ENCODE peak calls at places on chromosome 10, in nine cellular contexts. One of them, this sample, is unnamed.
A peak's percentile ranks its signal among the peaks of the same experiment; 100 is the strongest.

GRCh38 chr10:124093076-124093773 is at the start of gene CHST15:
- DNase-seq in IMR-90: no peak
- DNase-seq in fibroblast of villous mesenchyme: peak; percentile 51
- DNase-seq in upper lobe of right lung: peak; percentile 83
- DNase-seq in epithelial cell of esophagus: peak; percentile 91
- DNase-seq in transverse colon: peak; percentile 46
- DNase-seq in gastrocnemius medialis: peak; percentile 30
- DNase-seq in LNCaP clone FGC: no peak
- DNase-seq in fibroblast of lung: peak; percentile 77
- DNase-seq in this sample: peak; percentile 3

GRCh38 chr10:118209215-118209614 is 132.9 kb downstream of the FAM204A start:
- DNase-seq in epithelial cell of esophagus: no peak
- DNase-seq in gastrocnemius medialis: no peak
- DNase-seq in LNCaP clone FGC: no peak
- DNase-seq in fibroblast of lung: no peak
- DNase-seq in transverse colon: no peak
- DNase-seq in upper lobe of right lung: no peak
- DNase-seq in fibroblast of villous mesenchyme: no peak
- DNase-seq in IMR-90: no peak
- DNase-seq in this sample: no peak

GRCh38 chr10:95071107-95071660 is 1.9 kb upstream of the CYP2C8 start:
- DNase-seq in IMR-90: no peak
- DNase-seq in transverse colon: no peak
- DNase-seq in fibroblast of lung: no peak
- DNase-seq in fibroblast of villous mesenchyme: no peak
- DNase-seq in gastrocnemius medialis: no peak
- DNase-seq in upper lobe of right lung: no peak
- DNase-seq in epithelial cell of esophagus: no peak
- DNase-seq in LNCaP clone FGC: no peak
- DNase-seq in this sample: no peak

GRCh38 chr10:74419491-74420466 is 268.8 kb downstream of the ADK start:
- DNase-seq in IMR-90: peak; percentile 19
- DNase-seq in fibroblast of lung: peak; percentile 16
- DNase-seq in LNCaP clone FGC: peak; percentile 50
- DNase-seq in fibroblast of villous mesenchyme: peak; percentile 37
- DNase-seq in transverse colon: peak; percentile 16
- DNase-seq in gastrocnemius medialis: no peak
- DNase-seq in upper lobe of right lung: no peak
- DNase-seq in epithelial cell of esophagus: peak; percentile 32
- DNase-seq in this sample: no peak

GRCh38 chr10:61634711-61635110 is 28.0 kb upstream of the CABCOCO1 start:
- DNase-seq in LNCaP clone FGC: no peak
- DNase-seq in epithelial cell of esophagus: no peak
- DNase-seq in IMR-90: peak; percentile 58
- DNase-seq in fibroblast of lung: peak; percentile 77
- DNase-seq in gastrocnemius medialis: no peak
- DNase-seq in transverse colon: no peak
- DNase-seq in upper lobe of right lung: no peak
- DNase-seq in fibroblast of villous mesenchyme: peak; percentile 69
- DNase-seq in this sample: no peak

GRCh38 chr10:78960316-78960800 is 108.4 kb upstream of the ZMIZ1 start:
- DNase-seq in upper lobe of right lung: no peak
- DNase-seq in fibroblast of lung: peak; percentile 97
- DNase-seq in epithelial cell of esophagus: peak; percentile 89
- DNase-seq in LNCaP clone FGC: no peak
- DNase-seq in transverse colon: peak; percentile 66
- DNase-seq in fibroblast of villous mesenchyme: peak; percentile 81
- DNase-seq in IMR-90: peak; percentile 90
- DNase-seq in gastrocnemius medialis: peak; percentile 52
- DNase-seq in this sample: peak; percentile 10

GRCh38 chr10:68095176-68095575 is 14.1 kb upstream of the MYPN start:
- DNase-seq in gastrocnemius medialis: no peak
- DNase-seq in epithelial cell of esophagus: peak; percentile 56
- DNase-seq in upper lobe of right lung: no peak
- DNase-seq in IMR-90: peak; percentile 78
- DNase-seq in fibroblast of lung: peak; percentile 89
- DNase-seq in fibroblast of villous mesenchyme: no peak
- DNase-seq in LNCaP clone FGC: no peak
- DNase-seq in transverse colon: no peak
- DNase-seq in this sample: no peak

GRCh38 chr10:103517234-103518085 is 24.0 kb downstream of the NEURL1 start:
- DNase-seq in transverse colon: no peak
- DNase-seq in fibroblast of lung: no peak
- DNase-seq in gastrocnemius medialis: no peak
- DNase-seq in LNCaP clone FGC: no peak
- DNase-seq in upper lobe of right lung: peak; percentile 55
- DNase-seq in fibroblast of villous mesenchyme: no peak
- DNase-seq in IMR-90: no peak
- DNase-seq in epithelial cell of esophagus: no peak
- DNase-seq in this sample: no peak

GRCh38 chr10:24382596-24382978 is 173.6 kb downstream of the KIAA1217 start:
- DNase-seq in transverse colon: no peak
- DNase-seq in IMR-90: no peak
- DNase-seq in fibroblast of villous mesenchyme: no peak
- DNase-seq in upper lobe of right lung: no peak
- DNase-seq in epithelial cell of esophagus: no peak
- DNase-seq in fibroblast of lung: peak; percentile 68
- DNase-seq in LNCaP clone FGC: no peak
- DNase-seq in gastrocnemius medialis: peak; percentile 29
- DNase-seq in this sample: no peak

GRCh38 chr10:12852732-12853131 is 148.8 kb downstream of the CCDC3 start:
- DNase-seq in epithelial cell of esophagus: no peak
- DNase-seq in fibroblast of villous mesenchyme: no peak
- DNase-seq in fibroblast of lung: peak; percentile 15
- DNase-seq in upper lobe of right lung: no peak
- DNase-seq in gastrocnemius medialis: no peak
- DNase-seq in LNCaP clone FGC: no peak
- DNase-seq in IMR-90: no peak
- DNase-seq in transverse colon: no peak
- DNase-seq in this sample: peak; percentile 11

GRCh38 chr10:103890194-103890658 is 27.8 kb downstream of the STN1 start:
- DNase-seq in fibroblast of lung: peak; percentile 13
- DNase-seq in IMR-90: peak; percentile 8
- DNase-seq in LNCaP clone FGC: peak; percentile 80
- DNase-seq in gastrocnemius medialis: no peak
- DNase-seq in upper lobe of right lung: peak; percentile 69
- DNase-seq in fibroblast of villous mesenchyme: no peak
- DNase-seq in transverse colon: peak; percentile 86
- DNase-seq in epithelial cell of esophagus: peak; percentile 96
- DNase-seq in this sample: no peak

GRCh38 chr10:28963539-28964221 is 286.4 kb downstream of the BAMBI start:
- DNase-seq in transverse colon: no peak
- DNase-seq in gastrocnemius medialis: no peak
- DNase-seq in epithelial cell of esophagus: no peak
- DNase-seq in IMR-90: no peak
- DNase-seq in LNCaP clone FGC: peak; percentile 21
- DNase-seq in fibroblast of villous mesenchyme: no peak
- DNase-seq in fibroblast of lung: no peak
- DNase-seq in upper lobe of right lung: no peak
- DNase-seq in this sample: no peak

GRCh38 chr10:62043493-62043938 is 142.0 kb downstream of the ARID5B start:
- DNase-seq in LNCaP clone FGC: no peak
- DNase-seq in transverse colon: no peak
- DNase-seq in IMR-90: peak; percentile 82
- DNase-seq in epithelial cell of esophagus: peak; percentile 80
- DNase-seq in gastrocnemius medialis: no peak
- DNase-seq in fibroblast of villous mesenchyme: peak; percentile 62
- DNase-seq in fibroblast of lung: peak; percentile 96
- DNase-seq in upper lobe of right lung: no peak
- DNase-seq in this sample: peak; percentile 67

GRCh38 chr10:2460846-2461245 is 606.5 kb upstream of the PFKP start:
- DNase-seq in fibroblast of lung: peak; percentile 45
- DNase-seq in transverse colon: no peak
- DNase-seq in IMR-90: no peak
- DNase-seq in LNCaP clone FGC: no peak
- DNase-seq in gastrocnemius medialis: no peak
- DNase-seq in upper lobe of right lung: no peak
- DNase-seq in fibroblast of villous mesenchyme: peak; percentile 13
- DNase-seq in epithelial cell of esophagus: no peak
- DNase-seq in this sample: no peak

GRCh38 chr10:96271017-96271815 is at the start of gene BLNK:
- DNase-seq in upper lobe of right lung: peak; percentile 85
- DNase-seq in fibroblast of lung: no peak
- DNase-seq in transverse colon: peak; percentile 86
- DNase-seq in IMR-90: peak; percentile 33
- DNase-seq in fibroblast of villous mesenchyme: peak; percentile 27
- DNase-seq in gastrocnemius medialis: peak; percentile 69
- DNase-seq in LNCaP clone FGC: peak; percentile 99
- DNase-seq in epithelial cell of esophagus: peak; percentile 90
- DNase-seq in this sample: no peak

GRCh38 chr10:132006966-132007365 is 25.2 kb upstream of the BNIP3 start:
- DNase-seq in epithelial cell of esophagus: no peak
- DNase-seq in LNCaP clone FGC: no peak
- DNase-seq in IMR-90: no peak
- DNase-seq in fibroblast of villous mesenchyme: no peak
- DNase-seq in fibroblast of lung: no peak
- DNase-seq in upper lobe of right lung: no peak
- DNase-seq in gastrocnemius medialis: no peak
- DNase-seq in transverse colon: no peak
- DNase-seq in this sample: no peak

GRCh38 chr10:56269181-56269580 is 91.9 kb downstream of the ZWINT start:
- DNase-seq in IMR-90: no peak
- DNase-seq in upper lobe of right lung: no peak
- DNase-seq in fibroblast of villous mesenchyme: no peak
- DNase-seq in LNCaP clone FGC: peak; percentile 2
- DNase-seq in fibroblast of lung: no peak
- DNase-seq in epithelial cell of esophagus: peak; percentile 1
- DNase-seq in transverse colon: no peak
- DNase-seq in gastrocnemius medialis: no peak
- DNase-seq in this sample: no peak

GRCh38 chr10:46538155-46538554 is 18.3 kb downstream of the GPRIN2 start:
- DNase-seq in transverse colon: no peak
- DNase-seq in LNCaP clone FGC: no peak
- DNase-seq in epithelial cell of esophagus: no peak
- DNase-seq in fibroblast of lung: no peak
- DNase-seq in IMR-90: no peak
- DNase-seq in fibroblast of villous mesenchyme: no peak
- DNase-seq in upper lobe of right lung: no peak
- DNase-seq in gastrocnemius medialis: no peak
- DNase-seq in this sample: no peak

GRCh38 chr10:90935581-90936292 is 14.8 kb upstream of the ANKRD1 start:
- DNase-seq in IMR-90: peak; percentile 19
- DNase-seq in fibroblast of villous mesenchyme: no peak
- DNase-seq in transverse colon: no peak
- DNase-seq in gastrocnemius medialis: no peak
- DNase-seq in fibroblast of lung: peak; percentile 45
- DNase-seq in upper lobe of right lung: no peak
- DNase-seq in LNCaP clone FGC: no peak
- DNase-seq in epithelial cell of esophagus: no peak
- DNase-seq in this sample: no peak

GRCh38 chr10:50554995-50555568 is 68.7 kb downstream of the SGMS1 start:
- DNase-seq in gastrocnemius medialis: no peak
- DNase-seq in fibroblast of lung: peak; percentile 67
- DNase-seq in upper lobe of right lung: no peak
- DNase-seq in transverse colon: no peak
- DNase-seq in epithelial cell of esophagus: no peak
- DNase-seq in fibroblast of villous mesenchyme: peak; percentile 64
- DNase-seq in IMR-90: peak; percentile 67
- DNase-seq in LNCaP clone FGC: no peak
- DNase-seq in this sample: no peak

GRCh38 chr10:43679509-43679908 is 30.8 kb upstream of the ZNF32 start:
- DNase-seq in epithelial cell of esophagus: peak; percentile 46
- DNase-seq in fibroblast of villous mesenchyme: no peak
- DNase-seq in transverse colon: peak; percentile 44
- DNase-seq in fibroblast of lung: peak; percentile 55
- DNase-seq in gastrocnemius medialis: peak; percentile 68
- DNase-seq in upper lobe of right lung: peak; percentile 91
- DNase-seq in IMR-90: no peak
- DNase-seq in LNCaP clone FGC: peak; percentile 84
- DNase-seq in this sample: no peak

GRCh38 chr10:133166828-133167692 is 7.0 kb downstream of the KNDC1 start:
- DNase-seq in epithelial cell of esophagus: no peak
- DNase-seq in IMR-90: no peak
- DNase-seq in upper lobe of right lung: no peak
- DNase-seq in fibroblast of villous mesenchyme: no peak
- DNase-seq in gastrocnemius medialis: no peak
- DNase-seq in transverse colon: no peak
- DNase-seq in LNCaP clone FGC: no peak
- DNase-seq in fibroblast of lung: no peak
- DNase-seq in this sample: no peak
- TF ChIP-seq CTCF in epithelial cell of esophagus: no peak
- TF ChIP-seq CTCF in IMR-90: no peak
- TF ChIP-seq CTCF in upper lobe of right lung: no peak
- TF ChIP-seq CTCF in fibroblast of villous mesenchyme: no peak
- TF ChIP-seq CTCF in gastrocnemius medialis: no peak
- TF ChIP-seq CTCF in transverse colon: no peak
- TF ChIP-seq CTCF in LNCaP clone FGC: no peak
- TF ChIP-seq CTCF in fibroblast of lung: no peak
- TF ChIP-seq CTCF in this sample: no peak

GRCh38 chr10:113326160-113327111 is 226.4 kb upstream of the HABP2 start:
- DNase-seq in fibroblast of lung: peak; percentile 90
- DNase-seq in epithelial cell of esophagus: peak; percentile 73
- DNase-seq in IMR-90: peak; percentile 81
- DNase-seq in upper lobe of right lung: no peak
- DNase-seq in gastrocnemius medialis: no peak
- DNase-seq in transverse colon: peak; percentile 11
- DNase-seq in fibroblast of villous mesenchyme: peak; percentile 74
- DNase-seq in LNCaP clone FGC: no peak
- DNase-seq in this sample: peak; percentile 26
- TF ChIP-seq CTCF in fibroblast of lung: peak; percentile 19
- TF ChIP-seq CTCF in epithelial cell of esophagus: no peak
- TF ChIP-seq CTCF in IMR-90: peak; percentile 2
- TF ChIP-seq CTCF in upper lobe of right lung: no peak
- TF ChIP-seq CTCF in gastrocnemius medialis: no peak
- TF ChIP-seq CTCF in transverse colon: no peak
- TF ChIP-seq CTCF in fibroblast of villous mesenchyme: no peak
- TF ChIP-seq CTCF in LNCaP clone FGC: no peak
- TF ChIP-seq CTCF in this sample: no peak

GRCh38 chr10:9301148-9301547 is 1246.7 kb downstream of the GATA3 start:
- DNase-seq in LNCaP clone FGC: no peak
- DNase-seq in fibroblast of villous mesenchyme: no peak
- DNase-seq in IMR-90: no peak
- DNase-seq in upper lobe of right lung: no peak
- DNase-seq in transverse colon: no peak
- DNase-seq in fibroblast of lung: no peak
- DNase-seq in gastrocnemius medialis: no peak
- DNase-seq in epithelial cell of esophagus: peak; percentile 17
- DNase-seq in this sample: no peak
- TF ChIP-seq CTCF in LNCaP clone FGC: peak; percentile 36
- TF ChIP-seq CTCF in fibroblast of villous mesenchyme: no peak
- TF ChIP-seq CTCF in IMR-90: peak; percentile 23
- TF ChIP-seq CTCF in upper lobe of right lung: no peak
- TF ChIP-seq CTCF in transverse colon: no peak
- TF ChIP-seq CTCF in fibroblast of lung: peak; percentile 28
- TF ChIP-seq CTCF in gastrocnemius medialis: no peak
- TF ChIP-seq CTCF in epithelial cell of esophagus: peak; percentile 28
- TF ChIP-seq CTCF in this sample: no peak

GRCh38 chr10:126911301-126911700 is 6.1 kb downstream of the DOCK1 start:
- DNase-seq in upper lobe of right lung: no peak
- DNase-seq in IMR-90: no peak
- DNase-seq in LNCaP clone FGC: no peak
- DNase-seq in gastrocnemius medialis: no peak
- DNase-seq in fibroblast of villous mesenchyme: no peak
- DNase-seq in fibroblast of lung: no peak
- DNase-seq in transverse colon: no peak
- DNase-seq in epithelial cell of esophagus: no peak
- DNase-seq in this sample: no peak
- TF ChIP-seq CTCF in upper lobe of right lung: no peak
- TF ChIP-seq CTCF in IMR-90: no peak
- TF ChIP-seq CTCF in LNCaP clone FGC: no peak
- TF ChIP-seq CTCF in gastrocnemius medialis: no peak
- TF ChIP-seq CTCF in fibroblast of villous mesenchyme: no peak
- TF ChIP-seq CTCF in fibroblast of lung: no peak
- TF ChIP-seq CTCF in transverse colon: no peak
- TF ChIP-seq CTCF in epithelial cell of esophagus: no peak
- TF ChIP-seq CTCF in this sample: no peak